ENCODE peak calls at places on chromosomes 1 and 21, in five cellular contexts. One of them, this sample, is unnamed. For H3K36me3, the result is how much of the 10 kb centered on the place peaks cover.

GRCh38 chr1:41582851-41583657 is 98.6 kb upstream of the EDN2 start:
- DNase-seq in effector memory CD4-positive, alpha-beta T cell: no peak
- DNase-seq in neural progenitor cell: no peak
- DNase-seq in upper lobe of right lung: no peak
- DNase-seq in colonic mucosa: no peak
- DNase-seq in this sample: no peak

GRCh38 chr1:226875641-226876295 is 5.4 kb downstream of the PSEN2 start:
- DNase-seq in neural progenitor cell: peak
- DNase-seq in effector memory CD4-positive, alpha-beta T cell: no peak
- DNase-seq in colonic mucosa: peak
- DNase-seq in upper lobe of right lung: peak
- DNase-seq in this sample: no peak

GRCh38 chr21:27339902-27340301 is 373.0 kb upstream of the ADAMTS5 start:
- DNase-seq in neural progenitor cell: no peak
- DNase-seq in colonic mucosa: no peak
- DNase-seq in upper lobe of right lung: no peak
- DNase-seq in effector memory CD4-positive, alpha-beta T cell: no peak
- DNase-seq in this sample: no peak

GRCh38 chr1:201050515-201051277 is 27.2 kb upstream of the KIF21B start:
- DNase-seq in effector memory CD4-positive, alpha-beta T cell: no peak
- DNase-seq in upper lobe of right lung: no peak
- DNase-seq in neural progenitor cell: no peak
- DNase-seq in colonic mucosa: no peak
- DNase-seq in this sample: no peak

GRCh38 chr1:219563568-219563967 is 49.3 kb downstream of the ZC3H11B start:
- DNase-seq in colonic mucosa: no peak
- DNase-seq in effector memory CD4-positive, alpha-beta T cell: no peak
- DNase-seq in upper lobe of right lung: no peak
- DNase-seq in neural progenitor cell: no peak
- DNase-seq in this sample: no peak

GRCh38 chr1:225460737-225461532 is 33.1 kb upstream of the LBR start:
- DNase-seq in upper lobe of right lung: no peak
- DNase-seq in colonic mucosa: no peak
- DNase-seq in neural progenitor cell: no peak
- DNase-seq in effector memory CD4-positive, alpha-beta T cell: peak
- DNase-seq in this sample: no peak

GRCh38 chr21:16800536-16800935 is 712.3 kb upstream of the CXADR start:
- DNase-seq in colonic mucosa: no peak
- DNase-seq in neural progenitor cell: no peak
- DNase-seq in upper lobe of right lung: no peak
- DNase-seq in effector memory CD4-positive, alpha-beta T cell: no peak
- DNase-seq in this sample: no peak

GRCh38 chr1:107454786-107455185 is 313.9 kb downstream of the NTNG1 start:
- DNase-seq in effector memory CD4-positive, alpha-beta T cell: no peak
- DNase-seq in upper lobe of right lung: no peak
- DNase-seq in neural progenitor cell: no peak
- DNase-seq in colonic mucosa: no peak
- DNase-seq in this sample: no peak

GRCh38 chr1:93275634-93276295 is 69.9 kb upstream of the DR1 start:
- DNase-seq in neural progenitor cell: peak
- DNase-seq in effector memory CD4-positive, alpha-beta T cell: no peak
- DNase-seq in colonic mucosa: no peak
- DNase-seq in upper lobe of right lung: no peak
- DNase-seq in this sample: no peak

GRCh38 chr1:32334864-32335618 is 992 bp downstream of the MARCKSL1 start:
- DNase-seq in upper lobe of right lung: peak
- DNase-seq in neural progenitor cell: peak
- DNase-seq in colonic mucosa: peak
- DNase-seq in effector memory CD4-positive, alpha-beta T cell: peak
- DNase-seq in this sample: no peak

GRCh38 chr21:45098867-45099266 is 24.5 kb downstream of the ADARB1 start:
- DNase-seq in effector memory CD4-positive, alpha-beta T cell: no peak
- DNase-seq in neural progenitor cell: peak
- DNase-seq in colonic mucosa: no peak
- DNase-seq in upper lobe of right lung: no peak
- DNase-seq in this sample: no peak

GRCh38 chr1:181483084-181483559 is at the start of gene CACNA1E:
- DNase-seq in upper lobe of right lung: no peak
- DNase-seq in neural progenitor cell: no peak
- DNase-seq in effector memory CD4-positive, alpha-beta T cell: no peak
- DNase-seq in colonic mucosa: no peak
- DNase-seq in this sample: no peak

GRCh38 chr1:111789666-111790316 is 34.1 kb downstream of the DDX20 start:
- DNase-seq in colonic mucosa: no peak
- DNase-seq in neural progenitor cell: no peak
- DNase-seq in upper lobe of right lung: no peak
- DNase-seq in effector memory CD4-positive, alpha-beta T cell: no peak
- DNase-seq in this sample: no peak

GRCh38 chr1:95118019-95118499 is 904 bp downstream of the TLCD4 start:
- DNase-seq in effector memory CD4-positive, alpha-beta T cell: no peak
- DNase-seq in upper lobe of right lung: peak
- DNase-seq in neural progenitor cell: no peak
- DNase-seq in colonic mucosa: no peak
- DNase-seq in this sample: no peak

GRCh38 chr1:192977089-192977706 is 82.0 kb downstream of the UCHL5 start:
- DNase-seq in colonic mucosa: no peak
- DNase-seq in upper lobe of right lung: no peak
- DNase-seq in effector memory CD4-positive, alpha-beta T cell: no peak
- DNase-seq in neural progenitor cell: no peak
- DNase-seq in this sample: no peak

GRCh38 chr1:23004112-23004511 is 11.5 kb downstream of the TEX46 start:
- DNase-seq in colonic mucosa: no peak
- DNase-seq in neural progenitor cell: no peak
- DNase-seq in upper lobe of right lung: no peak
- DNase-seq in effector memory CD4-positive, alpha-beta T cell: no peak
- DNase-seq in this sample: no peak

GRCh38 chr1:116763116-116763786 is 9.0 kb downstream of the CD2 start:
- DNase-seq in upper lobe of right lung: no peak
- DNase-seq in neural progenitor cell: no peak
- DNase-seq in colonic mucosa: no peak
- DNase-seq in effector memory CD4-positive, alpha-beta T cell: peak
- DNase-seq in this sample: no peak

GRCh38 chr1:25797939-25798338 is 2.1 kb upstream of the SELENON start:
- DNase-seq in colonic mucosa: no peak
- DNase-seq in upper lobe of right lung: peak
- DNase-seq in neural progenitor cell: peak
- DNase-seq in effector memory CD4-positive, alpha-beta T cell: no peak
- DNase-seq in this sample: no peak

GRCh38 chr1:160197231-160197630 is 6.9 kb downstream of the CASQ1 start:
- DNase-seq in upper lobe of right lung: no peak
- DNase-seq in effector memory CD4-positive, alpha-beta T cell: no peak
- DNase-seq in colonic mucosa: no peak
- DNase-seq in neural progenitor cell: no peak
- DNase-seq in this sample: no peak

GRCh38 chr1:99877568-99877967 is 27.4 kb downstream of the AGL start:
- DNase-seq in upper lobe of right lung: no peak
- DNase-seq in neural progenitor cell: no peak
- DNase-seq in effector memory CD4-positive, alpha-beta T cell: no peak
- DNase-seq in colonic mucosa: no peak
- DNase-seq in this sample: no peak
- H3K36me3 ChIP-seq in upper lobe of right lung: half or more
- H3K36me3 ChIP-seq in neural progenitor cell: under half
- H3K36me3 ChIP-seq in effector memory CD4-positive, alpha-beta T cell: under half
- H3K36me3 ChIP-seq in colonic mucosa: under half
- H3K36me3 ChIP-seq in this sample: under half

DNA sequence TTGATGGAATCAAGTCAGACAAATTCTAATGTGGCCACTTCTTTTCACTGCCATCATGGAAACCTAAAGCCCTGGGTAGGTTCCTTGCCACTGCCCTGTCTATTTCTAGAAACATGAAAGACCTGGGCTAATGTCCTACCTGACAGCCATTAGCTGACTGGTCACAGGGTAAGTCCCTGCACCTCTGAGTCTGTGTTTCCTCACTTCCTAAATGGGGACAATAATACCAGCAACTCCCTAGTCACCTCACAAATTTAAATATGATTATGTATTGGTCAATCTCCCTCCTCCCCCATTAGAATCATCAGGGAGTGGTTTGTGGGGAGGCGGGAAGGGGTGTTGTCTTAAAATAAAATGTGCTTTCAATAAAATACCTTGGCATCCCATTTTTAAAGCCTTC is 2.2 kb downstream of the CREG1 start:
- DNase-seq in neural progenitor cell: no peak
- DNase-seq in upper lobe of right lung: no peak
- DNase-seq in effector memory CD4-positive, alpha-beta T cell: no peak
- DNase-seq in colonic mucosa: no peak
- DNase-seq in this sample: no peak
- H3K4me3 ChIP-seq in neural progenitor cell: no peak
- H3K4me3 ChIP-seq in upper lobe of right lung: peak
- H3K4me3 ChIP-seq in effector memory CD4-positive, alpha-beta T cell: no peak
- H3K4me3 ChIP-seq in colonic mucosa: no peak
- H3K4me3 ChIP-seq in this sample: no peak

GRCh38 chr1:231536099-231536498 is 7.6 kb downstream of the TSNAX start:
- DNase-seq in neural progenitor cell: no peak
- DNase-seq in colonic mucosa: no peak
- DNase-seq in effector memory CD4-positive, alpha-beta T cell: no peak
- DNase-seq in upper lobe of right lung: no peak
- DNase-seq in this sample: no peak

GRCh38 chr1:231534703-231535159 is 6.3 kb downstream of the TSNAX start:
- DNase-seq in upper lobe of right lung: no peak
- DNase-seq in effector memory CD4-positive, alpha-beta T cell: no peak
- DNase-seq in neural progenitor cell: no peak
- DNase-seq in colonic mucosa: no peak
- DNase-seq in this sample: no peak

GRCh38 chr1:231527586-231528174 is 789 bp upstream of the TSNAX start:
- DNase-seq in colonic mucosa: no peak
- DNase-seq in upper lobe of right lung: no peak
- DNase-seq in neural progenitor cell: no peak
- DNase-seq in effector memory CD4-positive, alpha-beta T cell: no peak
- DNase-seq in this sample: peak

GRCh38 chr1:231528175-231529029 is at the start of gene TSNAX:
- DNase-seq in upper lobe of right lung: peak
- DNase-seq in neural progenitor cell: peak
- DNase-seq in effector memory CD4-positive, alpha-beta T cell: peak
- DNase-seq in colonic mucosa: peak
- DNase-seq in this sample: peak

DNA sequence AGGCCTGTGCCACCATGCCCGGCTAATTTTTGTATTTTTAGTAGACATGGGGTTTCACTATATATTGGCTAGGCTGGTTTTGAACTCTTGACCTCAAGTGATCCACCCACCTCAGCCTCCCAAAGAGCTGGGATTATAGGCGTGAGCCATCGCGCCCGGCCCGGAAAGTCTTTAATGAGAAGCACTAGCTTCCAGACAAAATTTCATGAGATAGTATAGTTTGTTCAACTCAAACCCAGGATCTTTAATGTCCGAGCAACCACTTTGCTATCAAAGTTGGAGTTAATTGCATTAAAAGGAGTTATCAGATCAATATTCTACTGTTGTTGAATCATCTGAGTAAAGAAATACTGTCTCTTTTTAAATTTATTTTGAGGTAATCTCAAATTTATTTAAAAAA is 4.8 kb downstream of the TSNAX start:
- DNase-seq in effector memory CD4-positive, alpha-beta T cell: no peak
- DNase-seq in upper lobe of right lung: no peak
- DNase-seq in colonic mucosa: no peak
- DNase-seq in neural progenitor cell: no peak
- DNase-seq in this sample: no peak
- H3K36me3 ChIP-seq in effector memory CD4-positive, alpha-beta T cell: under half
- H3K36me3 ChIP-seq in upper lobe of right lung: under half
- H3K36me3 ChIP-seq in colonic mucosa: under half
- H3K36me3 ChIP-seq in neural progenitor cell: under half
- H3K36me3 ChIP-seq in this sample: under half

GRCh38 chr1:229627003-229627402 is 956 bp downstream of the URB2 start:
- DNase-seq in effector memory CD4-positive, alpha-beta T cell: no peak
- DNase-seq in colonic mucosa: no peak
- DNase-seq in neural progenitor cell: no peak
- DNase-seq in upper lobe of right lung: no peak
- DNase-seq in this sample: no peak
- H3K4me3 ChIP-seq in effector memory CD4-positive, alpha-beta T cell: peak
- H3K4me3 ChIP-seq in colonic mucosa: peak
- H3K4me3 ChIP-seq in neural progenitor cell: peak
- H3K4me3 ChIP-seq in upper lobe of right lung: peak
- H3K4me3 ChIP-seq in this sample: peak

DNA sequence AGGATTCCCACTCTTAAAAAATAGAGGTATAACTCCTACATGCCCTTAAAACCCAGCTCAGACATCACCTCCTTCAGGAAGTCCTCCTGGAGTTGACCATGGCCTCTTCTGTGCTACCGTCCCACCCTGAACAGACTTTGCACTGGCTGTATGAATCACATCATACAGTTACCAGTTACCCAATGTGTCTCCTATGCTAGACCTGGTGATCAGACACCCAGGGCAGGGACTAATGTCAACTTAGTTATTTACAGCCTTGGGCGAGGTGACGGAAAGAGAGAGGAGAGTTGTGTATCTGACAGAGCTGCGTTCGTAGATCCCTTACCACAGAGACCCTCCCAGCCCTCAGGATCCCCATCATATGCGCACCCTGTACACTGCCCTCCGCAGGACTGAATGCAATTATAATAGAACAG is 72.7 kb downstream of the SLC66A1 start:
- DNase-seq in effector memory CD4-positive, alpha-beta T cell: no peak
- DNase-seq in upper lobe of right lung: no peak
- DNase-seq in colonic mucosa: peak
- DNase-seq in neural progenitor cell: no peak
- DNase-seq in this sample: no peak
- H3K36me3 ChIP-seq in effector memory CD4-positive, alpha-beta T cell: half or more
- H3K36me3 ChIP-seq in upper lobe of right lung: under half
- H3K36me3 ChIP-seq in colonic mucosa: under half
- H3K36me3 ChIP-seq in neural progenitor cell: under half
- H3K36me3 ChIP-seq in this sample: under half

DNA sequence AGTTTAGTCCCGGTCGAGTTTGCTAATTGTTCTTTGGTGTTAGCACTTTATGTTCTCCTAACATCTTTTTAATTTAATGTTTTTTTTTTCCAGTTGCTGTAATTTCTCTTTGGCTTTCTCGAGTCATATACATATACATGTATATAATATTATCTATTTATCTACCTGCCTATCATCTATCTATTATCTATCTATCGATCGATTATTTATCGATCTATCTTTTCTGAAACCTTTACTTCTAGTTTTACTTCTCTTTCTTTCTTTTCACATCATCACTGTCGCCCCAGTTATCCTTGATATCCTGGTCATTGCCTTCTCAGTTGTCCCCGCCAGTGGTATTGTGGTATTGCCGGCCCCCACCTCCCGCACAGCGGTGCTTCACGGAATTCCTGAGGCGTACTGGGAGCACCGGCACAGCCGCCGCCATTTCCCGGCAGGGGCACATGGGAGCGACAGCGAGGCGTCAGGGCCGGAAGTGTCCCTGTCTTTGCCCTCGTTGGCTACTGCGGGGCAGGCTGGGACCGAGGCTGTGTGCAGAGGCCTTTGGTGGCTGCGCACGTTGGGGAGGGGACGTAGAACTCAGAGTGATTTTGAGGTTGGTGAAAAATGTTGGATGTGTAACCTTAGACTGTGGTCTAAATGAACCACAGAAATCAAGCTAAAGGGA is 101.1 kb downstream of the NUF2 start:
- DNase-seq in upper lobe of right lung: no peak
- DNase-seq in effector memory CD4-positive, alpha-beta T cell: no peak
- DNase-seq in colonic mucosa: no peak
- DNase-seq in neural progenitor cell: no peak
- DNase-seq in this sample: no peak
- H3K4me3 ChIP-seq in upper lobe of right lung: no peak
- H3K4me3 ChIP-seq in effector memory CD4-positive, alpha-beta T cell: no peak
- H3K4me3 ChIP-seq in colonic mucosa: no peak
- H3K4me3 ChIP-seq in neural progenitor cell: no peak
- H3K4me3 ChIP-seq in this sample: no peak

GRCh38 chr1:9751971-9752370 is 71.8 kb downstream of the CLSTN1 start:
- DNase-seq in colonic mucosa: no peak
- DNase-seq in effector memory CD4-positive, alpha-beta T cell: no peak
- DNase-seq in upper lobe of right lung: no peak
- DNase-seq in neural progenitor cell: no peak
- DNase-seq in this sample: no peak
- H3K36me3 ChIP-seq in colonic mucosa: under half
- H3K36me3 ChIP-seq in effector memory CD4-positive, alpha-beta T cell: half or more
- H3K36me3 ChIP-seq in upper lobe of right lung: under half
- H3K36me3 ChIP-seq in neural progenitor cell: under half
- H3K36me3 ChIP-seq in this sample: half or more

GRCh38 chr1:247298701-247299100 is 33.0 kb downstream of the ZNF496 start:
- DNase-seq in neural progenitor cell: no peak
- DNase-seq in effector memory CD4-positive, alpha-beta T cell: no peak
- DNase-seq in upper lobe of right lung: peak
- DNase-seq in colonic mucosa: no peak
- DNase-seq in this sample: no peak
- H3K4me3 ChIP-seq in neural progenitor cell: no peak
- H3K4me3 ChIP-seq in effector memory CD4-positive, alpha-beta T cell: no peak
- H3K4me3 ChIP-seq in upper lobe of right lung: no peak
- H3K4me3 ChIP-seq in colonic mucosa: no peak
- H3K4me3 ChIP-seq in this sample: no peak

This sample was measured in tibial nerve.